ENCODE peak calls at places on chromosome 4, in ten cellular contexts. E, C, P, K, S, D, R, I, G and O are unnamed samples.

GRCh38 chr4:24774452-24774851 is 20.9 kb upstream of the SOD3 start:
- DNase-seq in E (no peak), C (no peak), P (peak; percentile 12), K (no peak), S (no peak), D (no peak), R (no peak), I (no peak), G (no peak), O (no peak)

GRCh38 chr4:35559559-35560365 is 684.6 kb downstream of the ARAP2 start:
- DNase-seq in E (no peak), C (no peak), P (no peak), K (no peak), S (no peak), D (no peak), R (no peak), I (peak; percentile 10), G (no peak), O (no peak)

GRCh38 chr4:83964996-83965541 is 429.2 kb downstream of the GPAT3 start:
- DNase-seq in E (no peak), C (no peak), P (no peak), K (no peak), S (no peak), D (peak; percentile 34), R (no peak), I (no peak), G (peak; percentile 64), O (no peak)

GRCh38 chr4:165345663-165346417 is 18.4 kb downstream of the MSMO1 start:
- DNase-seq in E (no peak), C (no peak), P (no peak), K (no peak), S (no peak), D (no peak), R (peak; percentile 33), I (no peak), G (peak; percentile 46), O (no peak)

GRCh38 chr4:20618729-20619128 is 81.5 kb upstream of the PACRGL start:
- DNase-seq in E (no peak), C (no peak), P (no peak), K (no peak), S (no peak), D (no peak), R (no peak), I (no peak), G (no peak), O (no peak)

GRCh38 chr4:96102541-96103018 is 262.7 kb downstream of the PDHA2 start:
- DNase-seq in E (no peak), C (no peak), P (peak; percentile 43), K (no peak), S (no peak), D (peak; percentile 36), R (peak; percentile 82), I (no peak), G (peak; percentile 40), O (peak; percentile 5)

GRCh38 chr4:75912968-75913367 is 10.7 kb upstream of the PPEF2 start:
- DNase-seq in E (no peak), C (no peak), P (no peak), K (no peak), S (no peak), D (no peak), R (no peak), I (no peak), G (no peak), O (no peak)

GRCh38 chr4:150389896-150390530 is 191.9 kb upstream of the MAB21L2 start:
- DNase-seq in E (no peak), C (no peak), P (no peak), K (no peak), S (no peak), D (no peak), R (peak; percentile 78), I (no peak), G (peak; percentile 53), O (no peak)

GRCh38 chr4:147525494-147526271 is 44.8 kb downstream of the EDNRA start:
- DNase-seq in E (no peak), C (no peak), P (no peak), K (no peak), S (no peak), D (no peak), R (no peak), I (no peak), G (no peak), O (no peak)

GRCh38 chr4:139978692-139979091 is 175.3 kb downstream of the MAML3 start:
- DNase-seq in E (no peak), C (no peak), P (no peak), K (no peak), S (no peak), D (no peak), R (no peak), I (no peak), G (no peak), O (no peak)

GRCh38 chr4:7031526-7032449 is 11.4 kb upstream of the TADA2B start:
- DNase-seq in E (no peak), C (no peak), P (no peak), K (no peak), S (no peak), D (no peak), R (no peak), I (no peak), G (no peak), O (no peak)

GRCh38 chr4:41575665-41576064 is 37.7 kb downstream of the LIMCH1 start:
- DNase-seq in E (no peak), C (no peak), P (peak; percentile 5), K (no peak), S (no peak), D (no peak), R (no peak), I (no peak), G (no peak), O (no peak)

GRCh38 chr4:25890653-25891485 is 23.2 kb upstream of the SMIM20 start:
- DNase-seq in E (no peak), C (no peak), P (no peak), K (no peak), S (no peak), D (no peak), R (no peak), I (no peak), G (no peak), O (no peak)

GRCh38 chr4:38334791-38335190 is 329.2 kb upstream of the KLF3 start:
- DNase-seq in E (no peak), C (no peak), P (peak; percentile 55), K (no peak), S (no peak), D (no peak), R (no peak), I (no peak), G (no peak), O (no peak)

GRCh38 chr4:72767903-72768817 is 199.1 kb upstream of the ADAMTS3 start:
- DNase-seq in E (no peak), C (no peak), P (peak; percentile 16), K (no peak), S (no peak), D (peak; percentile 35), R (peak; percentile 90), I (no peak), G (peak; percentile 96), O (no peak)

GRCh38 chr4:40122941-40123340 is 66.3 kb downstream of the N4BP2 start:
- DNase-seq in E (no peak), C (no peak), P (no peak), K (no peak), S (no peak), D (no peak), R (no peak), I (no peak), G (no peak), O (no peak)

GRCh38 chr4:91111556-91111955 is 984.4 kb downstream of the CCSER1 start:
- DNase-seq in E (no peak), C (no peak), P (no peak), K (no peak), S (no peak), D (no peak), R (no peak), I (no peak), G (no peak), O (no peak)